ENCODE peak calls at places on chromosomes 12 and 14, in seven cellular contexts. I is neural progenitor cell; V is gastrocnemius medialis; W is OCI-LY7; G is astrocyte; X is uterus; E is CD8-positive, alpha-beta T cell. H is an unnamed sample. For H3K9me3, the result is how much of the 10 kb centered on the place peaks cover.

GRCh38 chr12:62582065-62582366 is 115.4 kb downstream of the MON2 start:
- DNase-seq in I (no peak), V (no peak), W (no peak), G (no peak), X (no peak), E (no peak), H (no peak)

GRCh38 chr12:543114-543451 is 83.3 kb downstream of the B4GALNT3 start:
- DNase-seq in I (no peak), V (no peak), W (no peak), G (no peak), X (no peak), E (no peak), H (no peak)

GRCh38 chr12:93467351-93468007 is at the start of gene MRPL42:
- DNase-seq in I (peak), V (peak), W (peak), G (peak), X (peak), E (peak), H (peak)

GRCh38 chr14:95516554-95517209 is at the start of gene SYNE3:
- DNase-seq in I (peak), V (no peak), W (no peak), G (no peak), X (peak), E (no peak), H (no peak)

GRCh38 chr14:73221945-73222344 is 15.4 kb upstream of the PAPLN start:
- DNase-seq in I (no peak), V (no peak), W (no peak), G (peak), X (no peak), E (no peak), H (no peak)

GRCh38 chr12:104747956-104748355 is 210.1 kb downstream of the SLC41A2 start:
- DNase-seq in I (no peak), V (no peak), W (no peak), G (no peak), X (no peak), E (no peak), H (no peak)

GRCh38 chr12:124732275-124733075 is 131.2 kb downstream of the SCARB1 start:
- DNase-seq in I (no peak), V (no peak), W (no peak), G (peak), X (no peak), E (no peak), H (no peak)

GRCh38 chr12:104286538-104287482 is 16.7 kb upstream of the EID3 start:
- DNase-seq in I (peak), V (peak), W (peak), G (peak), X (peak), E (peak), H (peak)

GRCh38 chr12:68855771-68856170 is 47.8 kb downstream of the MDM2 start:
- DNase-seq in I (no peak), V (no peak), W (no peak), G (no peak), X (no peak), E (no peak), H (no peak)

GRCh38 chr14:51855234-51855633 is 5.2 kb upstream of the GNG2 start:
- DNase-seq in I (no peak), V (no peak), W (no peak), G (peak), X (no peak), E (no peak), H (no peak)

GRCh38 chr12:91877022-91877421 is 268.6 kb downstream of the BTG1 start:
- DNase-seq in I (peak), V (peak), W (peak), G (peak), X (no peak), E (peak), H (peak)

GRCh38 chr14:104121142-104121541 is 17.2 kb upstream of the KIF26A start:
- DNase-seq in I (no peak), V (no peak), W (no peak), G (no peak), X (no peak), E (no peak), H (no peak)

GRCh38 chr12:120394483-120395367 is 25.8 kb upstream of the MSI1 start:
- DNase-seq in I (peak), V (no peak), W (no peak), G (no peak), X (no peak), E (no peak), H (no peak)

GRCh38 chr12:4273651-4274395 is at the start of gene CCND2:
- DNase-seq in I (peak), V (peak), W (no peak), G (peak), X (peak), E (peak), H (no peak)

GRCh38 chr12:114916124-114916523 is 232.1 kb upstream of the TBX3 start:
- DNase-seq in I (no peak), V (no peak), W (no peak), G (peak), X (no peak), E (no peak), H (no peak)

GRCh38 chr14:105074601-105075053 is 9.4 kb upstream of the GPR132 start:
- DNase-seq in I (peak), V (no peak), W (no peak), G (no peak), X (no peak), E (no peak), H (no peak)

GRCh38 chr14:51929156-51929555 is 60.2 kb upstream of the RTRAF start:
- DNase-seq in I (no peak), V (no peak), W (no peak), G (peak), X (no peak), E (no peak), H (no peak)

GRCh38 chr14:74552623-74553022 is 59.1 kb downstream of the ISCA2 start:
- DNase-seq in I (no peak), V (no peak), W (no peak), G (no peak), X (peak), E (no peak), H (no peak)

GRCh38 chr14:103782376-103782775 is 65.0 kb downstream of the PPP1R13B start:
- DNase-seq in I (no peak), V (no peak), W (no peak), G (no peak), X (no peak), E (no peak), H (no peak)

GRCh38 chr14:34297786-34298520 is 164.1 kb downstream of the SPTSSA start:
- DNase-seq in I (no peak), V (no peak), W (no peak), G (no peak), X (no peak), E (no peak), H (no peak)

GRCh38 chr14:37899365-37899764 is 303.9 kb downstream of the TTC6 start:
- DNase-seq in I (no peak), V (no peak), W (no peak), G (no peak), X (no peak), E (no peak), H (no peak)

GRCh38 chr12:5584776-5585560 is 153.1 kb downstream of the NTF3 start:
- DNase-seq in I (no peak), V (no peak), W (no peak), G (no peak), X (no peak), E (no peak), H (no peak)
- H3K4me3 ChIP-seq in I (no peak), V (no peak), W (no peak), G (no peak), X (no peak), E (no peak), H (no peak)

GRCh38 chr12:14283489-14284144 is 81.9 kb upstream of the ATF7IP start:
- DNase-seq in I (peak), V (no peak), W (peak), G (no peak), X (no peak), E (no peak), H (no peak)

GRCh38 chr12:14284189-14284722 is 81.2 kb upstream of the ATF7IP start:
- DNase-seq in I (peak), V (no peak), W (peak), G (no peak), X (peak), E (no peak), H (no peak)

GRCh38 chr12:14290951-14291350 is 74.5 kb upstream of the ATF7IP start:
- DNase-seq in I (no peak), V (no peak), W (peak), G (no peak), X (no peak), E (no peak), H (no peak)

DNA sequence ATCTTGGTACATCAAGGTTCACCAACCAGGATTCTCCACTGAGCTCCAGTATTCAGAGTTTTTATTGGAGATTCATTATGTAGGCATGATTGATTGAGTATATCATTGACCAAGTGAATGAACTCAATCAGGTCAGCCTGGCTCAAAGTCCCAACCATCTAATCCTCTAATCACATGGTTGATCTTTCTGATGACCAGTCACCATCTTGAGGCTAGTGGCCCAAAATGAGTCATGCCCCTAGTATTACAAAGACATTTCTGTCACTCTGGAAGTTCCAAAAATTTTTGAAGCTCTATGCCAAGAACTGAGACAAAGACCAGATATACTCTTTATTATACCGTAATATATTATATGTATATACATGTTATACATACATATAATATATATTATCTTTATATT is 75.9 kb upstream of the ATF7IP start:
- DNase-seq in I (no peak), V (no peak), W (no peak), G (no peak), X (no peak), E (no peak), H (no peak)
- H3K9me3 ChIP-seq in I (under half), V (under half), W (under half), G (under half), X (under half), E (under half), H (under half)

DNA sequence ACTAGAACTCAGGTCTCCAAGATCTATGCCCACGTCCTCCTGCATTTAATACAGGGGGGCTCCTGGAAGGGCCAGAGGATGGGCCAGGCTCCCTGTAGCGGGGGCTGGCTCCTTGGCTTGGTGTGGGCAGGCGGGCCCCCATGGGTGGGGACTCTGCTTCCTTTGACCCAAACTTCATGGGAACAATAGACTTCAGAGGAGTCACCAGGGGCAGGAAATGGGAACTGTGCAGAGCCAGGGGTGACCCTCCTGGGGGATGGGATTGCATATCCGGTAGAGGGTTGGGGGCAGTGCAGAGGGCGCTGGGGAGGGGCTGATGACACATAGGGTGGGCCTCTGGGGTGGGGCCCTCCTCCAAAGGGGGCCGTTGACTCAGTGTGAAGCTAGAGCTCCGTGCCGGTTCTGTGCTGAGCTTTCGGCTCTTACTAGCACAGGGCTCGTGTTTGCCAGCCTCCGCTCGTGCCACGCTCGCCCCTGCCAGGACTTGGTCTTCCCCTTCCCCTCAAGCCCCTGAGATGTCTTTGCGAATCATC is 4.6 kb downstream of the TEAD4 start:
- DNase-seq in I (no peak), V (no peak), W (no peak), G (peak), X (no peak), E (no peak), H (no peak)
- H3K4me3 ChIP-seq in I (no peak), V (peak), W (no peak), G (no peak), X (no peak), E (no peak), H (peak)

DNA sequence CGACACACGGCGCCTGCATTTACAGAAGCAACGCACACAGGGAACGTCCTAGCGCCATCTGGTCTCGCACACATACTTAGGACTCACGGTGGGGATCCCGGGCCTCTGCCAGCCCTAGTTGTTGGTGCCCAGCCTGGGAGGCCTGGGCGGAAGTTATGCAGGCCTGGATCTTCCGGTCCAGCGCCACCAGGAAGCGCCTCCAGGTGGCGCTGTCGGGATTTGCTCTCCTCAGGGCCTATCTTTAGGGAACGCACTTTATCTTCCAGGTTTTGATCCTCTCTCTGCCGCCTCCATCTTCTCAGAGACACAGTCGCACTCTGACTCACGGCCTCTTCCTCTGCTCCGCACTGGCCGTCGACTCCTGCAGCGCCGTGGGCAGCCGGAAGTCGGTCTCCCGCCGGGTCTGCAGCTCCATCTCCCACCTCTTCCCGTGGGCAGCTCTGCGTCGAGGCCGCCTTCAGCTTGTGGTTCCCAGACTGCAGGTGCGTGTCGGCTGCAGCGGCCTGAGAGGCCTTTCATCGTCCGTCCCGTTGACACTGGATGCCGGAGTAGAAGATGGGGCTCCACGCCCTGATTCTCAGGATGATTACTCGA is 760.4 kb downstream of the TMEM121 start:
- DNase-seq in I (no peak), V (no peak), W (no peak), G (no peak), X (no peak), E (no peak), H (no peak)
- H3K9me3 ChIP-seq in I (under half), V (under half), W (under half), G (under half), X (under half), E (under half), H (under half)

DNA sequence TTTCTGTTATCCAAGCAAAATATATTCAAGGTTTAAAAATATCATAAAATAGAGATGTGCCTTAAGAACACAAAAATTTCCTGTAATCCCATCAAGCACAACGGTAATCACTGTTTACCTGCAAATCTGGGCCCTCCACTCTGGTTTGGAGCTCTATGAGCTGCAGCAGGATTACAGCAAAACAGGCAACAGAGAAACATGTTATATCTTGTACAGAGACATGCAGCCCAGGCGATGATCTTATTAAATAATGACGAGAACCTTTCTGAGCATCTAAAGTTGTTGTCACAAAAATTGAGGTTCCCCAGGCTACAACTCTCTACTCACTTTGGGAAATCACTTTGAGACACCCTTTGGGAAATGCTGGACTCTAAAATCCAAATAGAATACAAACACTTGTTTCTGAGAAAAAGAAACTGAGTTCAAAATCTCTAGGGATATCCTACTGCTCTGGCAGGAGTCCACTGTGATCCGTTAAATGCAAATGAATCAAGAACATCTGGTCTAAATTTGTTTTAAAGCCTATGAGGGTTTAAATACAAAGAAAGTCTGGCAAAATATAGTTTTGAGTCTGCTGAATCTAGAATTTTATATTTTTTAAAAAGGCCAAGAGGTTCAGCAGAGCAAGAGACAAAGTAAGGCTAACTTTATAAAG is 36.3 kb downstream of the STON2 start:
- DNase-seq in I (no peak), V (no peak), W (peak), G (no peak), X (no peak), E (no peak), H (no peak)
- H3K4me3 ChIP-seq in I (no peak), V (no peak), W (peak), G (no peak), X (no peak), E (no peak), H (no peak)

GRCh38 chr12:133026996-133027395 is 10.3 kb upstream of the ZNF84 start:
- DNase-seq in I (no peak), V (no peak), W (no peak), G (peak), X (no peak), E (no peak), H (no peak)

DNA sequence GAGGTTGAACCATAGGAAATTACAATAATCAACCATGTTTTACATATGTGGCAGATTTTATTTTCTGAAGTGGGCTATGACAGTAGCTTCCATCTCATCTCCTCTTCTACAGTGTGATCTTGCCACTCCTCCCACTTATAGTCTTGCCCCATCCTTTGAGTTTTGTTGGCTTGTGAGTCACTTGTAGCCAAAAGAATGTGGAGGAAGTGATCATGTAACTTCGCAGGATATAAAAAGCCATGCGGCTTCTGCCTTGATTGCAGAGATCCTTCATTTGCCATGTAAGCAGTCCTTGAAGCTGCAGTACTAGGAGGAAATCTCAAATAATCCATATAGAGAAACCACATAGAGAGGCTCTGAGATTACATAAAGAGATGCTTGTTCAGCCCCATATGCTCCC is 13.7 kb upstream of the ZNF84 start:
- DNase-seq in I (no peak), V (no peak), W (no peak), G (no peak), X (no peak), E (no peak), H (no peak)
- H3K9me3 ChIP-seq in I (under half), V (under half), W (under half), G (under half), X (under half), E (under half), H (half or more)

GRCh38 chr12:108563804-108564151 is 1.4 kb downstream of the ISCU start:
- DNase-seq in I (no peak), V (no peak), W (no peak), G (no peak), X (no peak), E (no peak), H (no peak)
- H3K4me3 ChIP-seq in I (peak), V (no peak), W (peak), G (peak), X (no peak), E (no peak), H (peak)

GRCh38 chr12:34387711-34388635 is 365.7 kb downstream of the ALG10 start:
- DNase-seq in I (no peak), V (no peak), W (no peak), G (no peak), X (no peak), E (no peak), H (no peak)
- H3K9me3 ChIP-seq in I (under half), V (under half), W (under half), G (under half), X (under half), E (under half), H (half or more)

GRCh38 chr14:62778847-62779246 is 266.4 kb downstream of the KCNH5 start:
- DNase-seq in I (no peak), V (no peak), W (no peak), G (peak), X (no peak), E (no peak), H (no peak)

GRCh38 chr14:62778310-62778709 is 266.9 kb downstream of the KCNH5 start:
- DNase-seq in I (no peak), V (no peak), W (no peak), G (no peak), X (no peak), E (no peak), H (no peak)

GRCh38 chr14:62777510-62777909 is 267.7 kb downstream of the KCNH5 start:
- DNase-seq in I (no peak), V (no peak), W (no peak), G (no peak), X (no peak), E (no peak), H (no peak)

GRCh38 chr14:62776300-62776699 is 269.0 kb downstream of the KCNH5 start:
- DNase-seq in I (no peak), V (no peak), W (no peak), G (peak), X (no peak), E (no peak), H (no peak)
- H3K4me3 ChIP-seq in I (no peak), V (no peak), W (no peak), G (no peak), X (no peak), E (no peak), H (no peak)